ENCODE peak calls at places on chromosomes 13 and 19, in four cellular contexts. V is midbrain; Q is activated CD4-positive, alpha-beta T cell treated with anti-CD3 and anti-CD28 coated beads, Interleukin-2, amount 50 U/mL, for 1 hour; A is globus pallidus. K is an unnamed sample.

GRCh38 chr13:23175920-23176319 is 4.9 kb upstream of the SGCG start:
- DNase-seq in Q (no peak), V (no peak), A (no peak), K (peak)

GRCh38 chr19:12749938-12750521 is 1.6 kb upstream of the BEST2 start:
- DNase-seq in V (no peak), A (no peak), Q (no peak), K (no peak)

GRCh38 chr13:32894589-32895001 is 121.6 kb upstream of the KL start:
- DNase-seq in V (no peak), A (no peak), Q (no peak), K (no peak)

GRCh38 chr13:73572824-73573223 is 514.0 kb downstream of the KLF5 start:
- DNase-seq in V (no peak), Q (no peak), A (no peak), K (no peak)

GRCh38 chr19:7673995-7674667 is 2.8 kb upstream of the MCEMP1 start:
- DNase-seq in V (no peak), A (no peak), Q (no peak), K (peak)

GRCh38 chr19:19514215-19514633 is 1.1 kb downstream of the TSSK6 start:
- DNase-seq in V (no peak), Q (no peak), A (no peak), K (no peak)

GRCh38 chr13:98476106-98476505 is 100.8 kb downstream of the STK24 start:
- DNase-seq in A (no peak), Q (peak), V (no peak), K (no peak)

GRCh38 chr19:1997353-1998233 is 17.9 kb downstream of the BTBD2 start:
- DNase-seq in Q (no peak), A (no peak), V (no peak), K (no peak)

GRCh38 chr13:56900549-56901279 is 240.0 kb upstream of the PRR20A start:
- DNase-seq in Q (no peak), V (no peak), A (no peak), K (no peak)

K was measured in HT-29.